ENCODE peak calls at places on chromosomes 2 and 18, in ten cellular contexts. Z, R, W, D, G, P, Y, U, E and M are unnamed samples.

GRCh38 chr18:51630706-51631105 is 433.2 kb upstream of the MEX3C start:
- DNase-seq in W (no peak), U (no peak), D (no peak), E (peak; percentile 77), G (no peak), P (no peak), Y (no peak), R (no peak), Z (no peak), M (no peak)

GRCh38 chr2:151766421-151767153 is 32.3 kb upstream of the NEB start:
- DNase-seq in E (no peak), P (no peak), Y (no peak), U (no peak), R (no peak), W (peak; percentile 20), G (no peak), D (peak; percentile 45), Z (no peak), M (peak; percentile 62)

GRCh38 chr2:105697781-105698449 is 46.8 kb upstream of the NCK2 start:
- DNase-seq in E (no peak), P (no peak), W (no peak), R (no peak), Z (no peak), D (no peak), U (no peak), G (no peak), Y (no peak), M (no peak)

GRCh38 chr2:165239230-165239629 is at the start of gene SCN2A:
- DNase-seq in Z (peak; percentile 72), D (peak; percentile 38), U (no peak), Y (no peak), G (no peak), W (peak; percentile 78), R (peak; percentile 14), E (peak; percentile 56), P (no peak), M (no peak)

GRCh38 chr2:117065912-117066311 is 748.6 kb upstream of the DDX18 start:
- DNase-seq in W (no peak), U (no peak), R (no peak), E (no peak), Z (no peak), G (no peak), P (no peak), D (no peak), Y (no peak), M (no peak)

GRCh38 chr2:131201098-131201497 is 8.2 kb upstream of the POTEE start:
- DNase-seq in G (no peak), W (no peak), U (no peak), P (no peak), D (no peak), Y (no peak), Z (no peak), E (no peak), R (no peak), M (no peak)

GRCh38 chr18:45365835-45366234 is 249.4 kb upstream of the SLC14A2 start:
- DNase-seq in Y (no peak), W (no peak), U (no peak), Z (no peak), E (no peak), R (no peak), G (no peak), P (no peak), D (no peak), M (no peak)

GRCh38 chr2:118667964-118668363 is 179.5 kb downstream of the EN1 start:
- DNase-seq in Z (no peak), D (no peak), W (no peak), R (no peak), U (no peak), G (no peak), P (no peak), Y (no peak), E (no peak), M (no peak)

GRCh38 chr2:171410101-171410500 is 23.7 kb downstream of the METTL8 start:
- DNase-seq in P (no peak), G (no peak), U (no peak), Z (no peak), D (no peak), Y (no peak), R (peak; percentile 47), W (no peak), E (no peak), M (no peak)

GRCh38 chr2:192828175-192828574 is 633.4 kb upstream of the TMEFF2 start:
- DNase-seq in Y (no peak), D (no peak), W (no peak), G (no peak), Z (no peak), R (no peak), E (no peak), P (no peak), U (no peak), M (no peak)

GRCh38 chr2:236745420-236746210 is 176.0 kb downstream of the ACKR3 start:
- DNase-seq in D (no peak), G (no peak), Y (no peak), U (no peak), P (no peak), Z (no peak), E (no peak), R (peak; percentile 95), W (no peak), M (no peak)

GRCh38 chr2:237932731-237933131 is 34.1 kb upstream of the UBE2F start:
- DNase-seq in Z (no peak), R (no peak), P (no peak), U (no peak), W (no peak), E (peak; percentile 43), Y (no peak), D (no peak), G (no peak), M (no peak)

GRCh38 chr18:28112056-28112470 is 64.9 kb downstream of the CDH2 start:
- DNase-seq in P (no peak), U (no peak), G (no peak), W (no peak), Y (no peak), R (peak; percentile 9), D (no peak), E (no peak), Z (no peak), M (no peak)

GRCh38 chr18:79616651-79617518 is 62.7 kb upstream of the CTDP1 start:
- DNase-seq in G (no peak), Z (no peak), U (no peak), D (no peak), P (no peak), E (no peak), R (peak; percentile 58), W (no peak), Y (no peak), M (no peak)

GRCh38 chr2:116669782-116670181 is 1144.7 kb upstream of the DDX18 start:
- DNase-seq in D (no peak), Z (no peak), E (no peak), U (no peak), R (peak; percentile 14), Y (no peak), W (no peak), P (no peak), G (no peak), M (no peak)

GRCh38 chr2:46632349-46632748 is 153.0 kb downstream of the TMEM247 start:
- DNase-seq in Y (no peak), D (peak; percentile 42), W (no peak), R (peak; percentile 46), U (no peak), P (no peak), G (no peak), Z (peak; percentile 70), E (peak; percentile 42), M (no peak)

GRCh38 chr2:240129731-240130392 is 6.2 kb downstream of the COPS9 start:
- DNase-seq in G (no peak), E (no peak), Z (no peak), P (no peak), W (no peak), D (no peak), R (no peak), Y (peak; percentile 21), U (no peak), M (no peak)

GRCh38 chr2:220101902-220102301 is 474.5 kb downstream of the SLC4A3 start:
- DNase-seq in W (no peak), P (no peak), E (no peak), D (no peak), G (no peak), U (no peak), Z (no peak), R (no peak), Y (no peak), M (no peak)

GRCh38 chr2:240948905-240949790 is 43.0 kb downstream of the CROCC2 start:
- DNase-seq in Z (no peak), W (no peak), Y (no peak), D (no peak), R (no peak), E (no peak), U (no peak), P (no peak), G (no peak), M (no peak)